ENCODE peak calls at places on chromosomes 5 and 9, in eight cellular contexts. X is tibial nerve; J is colonic mucosa; H is uterus; K is fibroblast of lung; U is omental fat pad; A is CD4-positive, alpha-beta T cell; V is GM06990. T is an unnamed sample.

GRCh38 chr9:117704024-117704575 is at the start of gene TLR4:
- DNase-seq in X (peak; percentile 61), J (peak; percentile 60), H (peak; percentile 39), K (peak; percentile 88), U (no peak), A (no peak), V (peak; percentile 62), T (peak; percentile 25)

GRCh38 chr9:91055845-91056244 is 254.2 kb downstream of the SYK start:
- DNase-seq in X (no peak), J (no peak), H (no peak), K (no peak), U (no peak), A (no peak), V (no peak), T (no peak)

GRCh38 chr9:130444565-130445221 is at the start of gene ASS1:
- DNase-seq in X (no peak), J (peak; percentile 91), H (peak; percentile 76), K (no peak), U (no peak), A (peak; percentile 17), V (no peak), T (peak; percentile 16)

GRCh38 chr5:101991486-101991885 is 304.6 kb downstream of the SLCO4C1 start:
- DNase-seq in X (no peak), J (no peak), H (no peak), K (no peak), U (no peak), A (no peak), V (no peak), T (no peak)

GRCh38 chr5:90479611-90480385 is 5.1 kb downstream of the POLR3G start:
- DNase-seq in X (no peak), J (no peak), H (no peak), K (peak; percentile 55), U (no peak), A (no peak), V (no peak), T (no peak)

GRCh38 chr9:137294091-137294683 is 7.9 kb downstream of the NRARP start:
- DNase-seq in X (no peak), J (peak; percentile 76), H (no peak), K (peak; percentile 42), U (no peak), A (no peak), V (no peak), T (no peak)

GRCh38 chr9:1875251-1875851 is 139.8 kb upstream of the SMARCA2 start:
- DNase-seq in X (no peak), J (no peak), H (no peak), K (no peak), U (no peak), A (no peak), V (no peak), T (no peak)

GRCh38 chr9:15935661-15936315 is 382.9 kb downstream of the CCDC171 start:
- DNase-seq in X (no peak), J (no peak), H (no peak), K (peak; percentile 11), U (no peak), A (no peak), V (no peak), T (peak; percentile 22)

GRCh38 chr9:77672183-77672582 is 24.1 kb upstream of the GNA14 start:
- DNase-seq in X (no peak), J (no peak), H (no peak), K (no peak), U (no peak), A (no peak), V (no peak), T (no peak)

GRCh38 chr9:77661696-77662095 is 13.6 kb upstream of the GNA14 start:
- DNase-seq in X (no peak), J (no peak), H (no peak), K (no peak), U (no peak), A (no peak), V (no peak), T (no peak)

GRCh38 chr9:77663754-77664153 is 15.6 kb upstream of the GNA14 start:
- DNase-seq in X (no peak), J (peak; percentile 50), H (no peak), K (peak; percentile 52), U (no peak), A (no peak), V (no peak), T (no peak)

DNA sequence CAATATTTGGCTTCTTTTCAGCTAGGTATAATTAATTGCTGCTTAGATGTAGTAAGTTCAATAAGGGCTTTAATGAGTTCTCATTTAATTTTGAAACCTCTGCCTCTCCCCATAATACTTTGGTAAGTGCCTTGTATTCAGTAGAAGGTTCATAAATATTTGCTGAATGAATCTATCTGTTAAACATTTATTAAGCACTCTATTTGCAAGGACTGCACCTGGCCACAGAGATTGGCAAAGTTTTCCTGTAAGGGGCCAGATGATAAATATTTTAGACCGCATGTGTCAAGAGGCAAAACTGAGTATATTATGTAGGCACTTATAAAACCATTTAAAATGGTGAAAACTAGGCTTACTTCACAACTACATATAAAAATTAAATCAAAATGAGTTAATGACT is 19.0 kb upstream of the GNA14 start:
- DNase-seq in X (no peak), J (no peak), H (no peak), K (no peak), U (no peak), A (no peak), V (no peak), T (no peak)
- TF ChIP-seq CTCF in X (no peak), J (no peak), H (no peak), K (no peak), U (no peak), A (no peak), V (no peak), T (no peak)

GRCh38 chr5:149902177-149902576 is 42.4 kb downstream of the PDE6A start:
- DNase-seq in X (no peak), J (no peak), H (no peak), K (no peak), U (no peak), A (no peak), V (no peak), T (no peak)
- TF ChIP-seq CTCF in X (no peak), J (no peak), H (no peak), K (no peak), U (no peak), A (no peak), V (no peak), T (no peak)

DNA sequence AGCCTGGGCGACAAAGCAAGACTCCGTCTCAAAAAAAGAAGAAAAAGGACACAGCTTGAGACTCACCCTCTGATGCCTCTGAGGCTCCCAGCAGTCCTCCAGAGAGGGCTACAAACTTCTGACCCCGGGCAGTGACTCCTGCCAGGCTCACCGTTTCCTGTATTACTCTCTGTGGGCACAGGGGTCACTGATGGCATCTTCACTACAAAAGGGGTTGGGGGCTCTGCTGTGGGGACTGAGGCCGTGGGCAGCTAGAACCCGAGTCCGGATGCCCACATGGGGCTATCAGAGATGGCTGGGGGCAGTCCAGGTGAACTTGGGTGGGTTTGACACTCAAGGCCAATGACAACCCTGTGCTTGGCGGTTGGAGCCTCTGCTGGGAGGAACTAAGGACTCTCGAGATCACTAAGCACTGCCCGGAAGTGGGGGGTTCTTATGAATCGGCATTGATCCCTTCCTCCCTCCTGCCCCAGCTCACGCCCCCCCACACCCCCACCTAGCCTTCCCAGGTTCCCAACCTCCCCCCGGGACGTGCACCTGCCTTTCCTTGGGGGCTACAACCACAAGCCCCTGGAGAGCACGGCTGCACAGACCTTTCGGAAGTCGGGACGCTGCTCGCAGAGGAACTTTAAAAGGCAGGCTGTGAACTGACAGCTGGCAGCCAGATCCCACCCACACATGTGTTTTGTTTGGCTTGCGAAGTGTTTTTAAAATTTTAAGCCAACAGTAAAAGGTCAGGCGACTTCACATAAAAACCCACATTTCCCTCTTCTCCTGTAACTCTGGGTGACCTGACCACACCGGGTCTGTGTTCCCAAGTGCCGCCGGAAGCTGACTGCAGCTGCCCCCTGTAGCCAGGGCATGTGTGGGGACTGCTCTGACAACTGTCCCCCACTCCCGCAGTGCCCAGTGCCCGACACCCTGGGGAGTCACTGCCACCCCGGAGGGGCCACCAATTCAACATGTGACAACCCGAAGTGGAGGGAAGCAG is 5.0 kb upstream of the RALGDS start:
- DNase-seq in X (no peak), J (no peak), H (peak; percentile 62), K (peak; percentile 76), U (no peak), A (no peak), V (peak; percentile 78), T (no peak)
- TF ChIP-seq CTCF in X (no peak), J (no peak), H (no peak), K (no peak), U (no peak), A (no peak), V (no peak), T (no peak)

GRCh38 chr5:139271201-139272027 is 22.1 kb upstream of the MATR3 start:
- DNase-seq in X (no peak), J (no peak), H (no peak), K (peak; percentile 94), U (no peak), A (no peak), V (no peak), T (peak; percentile 70)

GRCh38 chr5:139273322-139273571 is 20.3 kb upstream of the MATR3 start:
- DNase-seq in X (no peak), J (no peak), H (no peak), K (no peak), U (no peak), A (no peak), V (no peak), T (no peak)

GRCh38 chr5:139275536-139276297 is 17.8 kb upstream of the MATR3 start:
- DNase-seq in X (no peak), J (peak; percentile 57), H (no peak), K (peak; percentile 17), U (no peak), A (no peak), V (no peak), T (no peak)

GRCh38 chr5:139272471-139273321 is 20.8 kb upstream of the MATR3 start:
- DNase-seq in X (no peak), J (peak; percentile 85), H (no peak), K (peak; percentile 64), U (no peak), A (peak; percentile 33), V (no peak), T (no peak)

DNA sequence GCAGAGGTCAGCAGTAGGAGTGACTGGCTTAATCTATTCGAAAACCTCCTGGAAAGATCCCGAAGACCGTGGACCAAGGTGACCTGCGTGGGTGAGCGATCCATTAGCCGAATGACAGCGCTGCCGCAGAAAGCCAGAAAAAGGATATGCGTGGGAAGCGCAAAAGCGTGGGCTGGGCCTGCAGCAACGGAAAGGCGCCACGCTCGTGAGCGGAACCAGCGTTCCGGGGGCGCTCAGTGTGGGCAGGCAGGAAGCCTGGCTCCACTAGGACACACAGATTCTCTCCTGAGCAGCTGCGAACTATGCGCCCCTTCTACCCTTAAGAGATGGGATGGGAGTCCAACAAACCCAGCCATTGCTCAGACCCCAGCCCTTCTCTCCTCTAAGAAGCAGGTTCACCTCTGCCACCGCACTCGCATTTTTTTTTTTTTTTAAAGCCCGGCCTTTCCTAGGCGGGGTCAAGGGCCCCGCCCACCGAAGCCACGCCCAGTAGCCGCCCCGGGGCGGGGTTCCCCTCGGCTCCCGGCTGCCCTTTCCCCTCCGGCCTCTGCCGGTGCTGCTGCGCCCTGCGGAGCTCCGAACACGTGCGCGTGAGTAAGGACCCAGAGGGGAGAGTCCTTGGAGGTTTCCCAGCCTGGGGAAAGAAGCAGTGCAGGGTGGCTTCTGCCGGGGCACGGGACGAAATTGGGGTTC is 19.8 kb upstream of the MATR3 start:
- DNase-seq in X (peak; percentile 61), J (peak; percentile 93), H (peak; percentile 90), K (peak; percentile 73), U (peak; percentile 65), A (peak; percentile 69), V (peak; percentile 95), T (peak; percentile 49)
- TF ChIP-seq CTCF in X (no peak), J (peak; percentile 17), H (peak; percentile 19), K (peak; percentile 1), U (no peak), A (no peak), V (peak; percentile 1), T (no peak)